ENCODE peak calls at places on chromosomes 1 and 21, in six cellular contexts. F, W, O, Z, K and P are unnamed samples.
A peak's percentile ranks its signal among the peaks of the same experiment; 100 is the strongest.

GRCh38 chr1:212635141-212635601 is 26.6 kb downstream of the ATF3 start:
- DNase-seq in F (no peak), W (no peak), O (no peak), Z (no peak), K (no peak), P (peak; percentile 39)

GRCh38 chr1:234845097-234845660 is 235.2 kb upstream of the IRF2BP2 start:
- DNase-seq in F (no peak), W (no peak), O (peak; percentile 55), Z (no peak), K (no peak), P (peak; percentile 63)

GRCh38 chr1:90731382-90732050 is 14.4 kb upstream of the BARHL2 start:
- DNase-seq in F (peak; percentile 27), W (no peak), O (no peak), Z (no peak), K (no peak), P (no peak)

GRCh38 chr1:147494998-147495580 is 46.2 kb upstream of the BCL9 start:
- DNase-seq in F (peak; percentile 87), W (no peak), O (peak; percentile 60), Z (peak; percentile 47), K (peak; percentile 78), P (peak; percentile 58)

GRCh38 chr1:97820470-97821188 is 100.2 kb downstream of the DPYD start:
- DNase-seq in F (peak; percentile 17), W (no peak), O (no peak), Z (no peak), K (no peak), P (peak; percentile 16)

GRCh38 chr21:46122241-46122671 is 24.3 kb downstream of the COL6A2 start:
- DNase-seq in F (no peak), W (peak; percentile 54), O (no peak), Z (peak; percentile 13), K (peak; percentile 41), P (peak; percentile 92)

GRCh38 chr1:234699795-234700665 is 90.1 kb upstream of the IRF2BP2 start:
- DNase-seq in F (peak; percentile 100), W (no peak), O (no peak), Z (no peak), K (peak; percentile 63), P (peak; percentile 74)

GRCh38 chr1:183758913-183759312 is 46.0 kb upstream of the RGL1 start:
- DNase-seq in F (no peak), W (no peak), O (no peak), Z (no peak), K (no peak), P (no peak)

GRCh38 chr1:35932941-35933340 is 2.0 kb downstream of the AGO3 start:
- DNase-seq in F (no peak), W (no peak), O (no peak), Z (no peak), K (no peak), P (no peak)

GRCh38 chr1:204359474-204360255 is at the start of gene PLEKHA6:
- DNase-seq in F (peak; percentile 98), W (no peak), O (no peak), Z (no peak), K (no peak), P (peak; percentile 16)

GRCh38 chr1:6906783-6907182 is 121.5 kb downstream of the CAMTA1 start:
- DNase-seq in F (no peak), W (no peak), O (no peak), Z (no peak), K (no peak), P (no peak)

GRCh38 chr1:212606042-212606733 is 2.4 kb upstream of the ATF3 start:
- DNase-seq in F (no peak), W (no peak), O (no peak), Z (no peak), K (no peak), P (no peak)

GRCh38 chr1:116514708-116515525 is 55.9 kb downstream of the CD58 start:
- DNase-seq in F (no peak), W (no peak), O (peak; percentile 74), Z (no peak), K (no peak), P (peak; percentile 89)

GRCh38 chr1:20981903-20982695 is 194.6 kb downstream of the EIF4G3 start:
- DNase-seq in F (no peak), W (no peak), O (no peak), Z (no peak), K (no peak), P (peak; percentile 44)

GRCh38 chr21:15112858-15113257 is 48.1 kb upstream of the NRIP1 start:
- DNase-seq in F (no peak), W (no peak), O (no peak), Z (no peak), K (no peak), P (no peak)

GRCh38 chr1:183506561-183506960 is 34.3 kb downstream of the SMG7 start:
- DNase-seq in F (no peak), W (no peak), O (no peak), Z (no peak), K (no peak), P (peak; percentile 50)

GRCh38 chr1:209576798-209577197 is 6.7 kb upstream of the CAMK1G start:
- DNase-seq in F (peak; percentile 85), W (no peak), O (peak; percentile 49), Z (peak; percentile 41), K (peak; percentile 85), P (no peak)

GRCh38 chr1:168330285-168330684 is 49.6 kb downstream of the TBX19 start:
- DNase-seq in F (no peak), W (no peak), O (no peak), Z (no peak), K (no peak), P (no peak)

GRCh38 chr1:115790356-115790755 is 21.8 kb upstream of the CASQ2 start:
- DNase-seq in F (no peak), W (no peak), O (no peak), Z (no peak), K (no peak), P (no peak)

GRCh38 chr1:88877911-88878310 is 13.5 kb downstream of the GTF2B start:
- DNase-seq in F (no peak), W (no peak), O (no peak), Z (no peak), K (no peak), P (no peak)

GRCh38 chr1:94024109-94024792 is 96.7 kb downstream of the ABCA4 start:
- DNase-seq in F (no peak), W (no peak), O (no peak), Z (no peak), K (no peak), P (no peak)

GRCh38 chr1:181144238-181144637 is 55.7 kb downstream of the IER5 start:
- DNase-seq in F (no peak), W (no peak), O (no peak), Z (no peak), K (no peak), P (no peak)

GRCh38 chr1:20480261-20481157 is 5.5 kb downstream of the CAMK2N1 start:
- DNase-seq in F (no peak), W (no peak), O (no peak), Z (no peak), K (no peak), P (no peak)

GRCh38 chr1:145858238-145858936 is 494 bp downstream of the PIAS3 start:
- DNase-seq in F (peak; percentile 53), W (no peak), O (peak; percentile 24), Z (peak; percentile 42), K (peak; percentile 74), P (no peak)

GRCh38 chr1:92317836-92318493 is 19.1 kb downstream of the RPAP2 start:
- DNase-seq in F (no peak), W (no peak), O (no peak), Z (no peak), K (no peak), P (no peak)

GRCh38 chr21:46048926-46049889 is 48.7 kb upstream of the COL6A2 start:
- DNase-seq in F (no peak), W (peak; percentile 77), O (no peak), Z (no peak), K (peak; percentile 89), P (peak; percentile 100)

GRCh38 chr1:37811027-37811655 is 3.1 kb upstream of the YRDC start:
- DNase-seq in F (peak; percentile 70), W (no peak), O (peak; percentile 59), Z (peak; percentile 47), K (peak; percentile 74), P (peak; percentile 44)

GRCh38 chr1:27026621-27027574 is 14.2 kb upstream of the TENT5B start:
- DNase-seq in F (no peak), W (no peak), O (no peak), Z (no peak), K (peak; percentile 92), P (peak; percentile 76)

GRCh38 chr1:46690931-46691411 is 19.3 kb downstream of the TEX38 start:
- DNase-seq in F (no peak), W (no peak), O (no peak), Z (no peak), K (no peak), P (peak; percentile 30)

GRCh38 chr1:19062258-19063029 is 106.0 kb upstream of the IFFO2 start:
- DNase-seq in F (no peak), W (no peak), O (peak; percentile 11), Z (no peak), K (no peak), P (no peak)

GRCh38 chr1:117821782-117822447 is 107.5 kb downstream of the GDAP2 start:
- DNase-seq in F (no peak), W (no peak), O (no peak), Z (no peak), K (peak; percentile 59), P (peak; percentile 98)

GRCh38 chr1:221350091-221350490 is 391.8 kb downstream of the DUSP10 start:
- DNase-seq in F (no peak), W (no peak), O (no peak), Z (no peak), K (no peak), P (peak; percentile 32)

GRCh38 chr1:221356693-221357092 is 385.2 kb downstream of the DUSP10 start:
- DNase-seq in F (no peak), W (no peak), O (no peak), Z (no peak), K (no peak), P (no peak)

GRCh38 chr1:32963746-32964460 is 706 bp downstream of the RNF19B start:
- DNase-seq in F (no peak), W (peak; percentile 87), O (peak; percentile 57), Z (peak; percentile 36), K (peak; percentile 84), P (peak; percentile 31)